ENCODE peak calls at places on chromosomes 12 and 14, in ten cellular contexts. S, E, H, W, I, T, O, J, R and G are unnamed samples.

GRCh38 chr12:104910196-104910840 is 47.8 kb downstream of the SLC41A2 start:
- DNase-seq in E (no peak), O (no peak), J (no peak), H (no peak), S (no peak), T (no peak), W (no peak), I (no peak), R (no peak), G (no peak)

GRCh38 chr14:23245282-23245681 is 7.5 kb downstream of the RNF212B start:
- DNase-seq in W (no peak), T (no peak), E (no peak), S (no peak), J (no peak), O (no peak), R (no peak), H (no peak), I (no peak), G (no peak)

GRCh38 chr12:109921982-109922381 is 21.9 kb downstream of the TCHP start:
- DNase-seq in S (no peak), E (no peak), W (no peak), T (no peak), I (no peak), H (no peak), J (no peak), O (no peak), R (no peak), G (no peak)

GRCh38 chr12:127677537-127678131 is 589.3 kb upstream of the TMEM132C start:
- DNase-seq in O (peak; percentile 83), T (peak; percentile 10), W (peak; percentile 82), S (peak; percentile 54), E (peak; percentile 56), R (no peak), I (peak; percentile 76), H (peak; percentile 62), J (peak; percentile 7), G (peak; percentile 71)

GRCh38 chr12:108689314-108690190 is 41.8 kb downstream of the CORO1C start:
- DNase-seq in R (no peak), T (no peak), W (peak; percentile 87), S (peak; percentile 50), J (no peak), I (peak; percentile 83), H (peak; percentile 58), E (no peak), O (no peak), G (no peak)

GRCh38 chr12:19150273-19150895 is 20.9 kb downstream of the PLEKHA5 start:
- DNase-seq in I (no peak), J (no peak), R (no peak), T (no peak), S (no peak), E (no peak), O (no peak), W (no peak), H (no peak), G (no peak)

GRCh38 chr12:122909442-122910288 is 13.7 kb upstream of the VPS37B start:
- DNase-seq in I (no peak), O (no peak), E (no peak), H (no peak), T (no peak), J (no peak), S (no peak), R (peak; percentile 73), W (peak; percentile 91), G (peak; percentile 27)

GRCh38 chr12:67909091-67909531 is 80.1 kb upstream of the IFNG-AS1 start:
- DNase-seq in J (no peak), H (no peak), S (no peak), W (no peak), T (no peak), O (no peak), E (no peak), I (no peak), R (no peak), G (no peak)

GRCh38 chr14:72024043-72024407 is 91.8 kb downstream of the RGS6 start:
- DNase-seq in J (no peak), W (no peak), I (peak; percentile 58), E (no peak), O (peak; percentile 31), S (no peak), H (peak; percentile 67), T (peak; percentile 1), R (no peak), G (peak; percentile 6)

GRCh38 chr14:42994001-42994736 is 1387.5 kb downstream of the LRFN5 start:
- DNase-seq in W (no peak), J (no peak), O (no peak), T (no peak), S (no peak), R (no peak), I (no peak), E (no peak), H (no peak), G (no peak)

GRCh38 chr14:58599707-58600106 is 38.1 kb upstream of the DACT1 start:
- DNase-seq in I (no peak), T (no peak), H (no peak), J (no peak), S (no peak), E (no peak), W (no peak), R (no peak), O (no peak), G (no peak)

GRCh38 chr12:14664434-14665023 is 31.9 kb downstream of the GUCY2C start:
- DNase-seq in S (no peak), O (no peak), E (no peak), R (no peak), J (peak; percentile 28), H (peak; percentile 40), T (no peak), I (peak; percentile 50), W (peak; percentile 52), G (peak; percentile 13)

GRCh38 chr12:104603545-104603973 is 146.8 kb downstream of the CHST11 start:
- DNase-seq in H (peak; percentile 45), I (peak; percentile 49), S (no peak), E (no peak), W (no peak), O (no peak), T (no peak), J (no peak), R (no peak), G (no peak)

GRCh38 chr14:21997300-21997699 is 323.7 kb upstream of the OR4E1 start:
- DNase-seq in O (peak; percentile 15), E (no peak), R (no peak), I (peak; percentile 23), H (peak; percentile 53), S (no peak), T (peak; percentile 12), J (no peak), W (peak; percentile 53), G (no peak)

GRCh38 chr12:1272132-1272531 is 281.1 kb downstream of the ERC1 start:
- DNase-seq in R (no peak), H (no peak), S (no peak), T (no peak), I (no peak), W (no peak), E (no peak), O (no peak), J (peak; percentile 3), G (no peak)

GRCh38 chr12:58030566-58031279 is 89.4 kb downstream of the ATP23 start:
- DNase-seq in J (no peak), H (peak; percentile 57), S (no peak), R (no peak), I (peak; percentile 23), O (no peak), T (no peak), E (no peak), W (no peak), G (no peak)